ENCODE peak calls at places on chromosomes 3 and 15, in nine cellular contexts. One of them, this sample, is unnamed.
A peak's percentile ranks its signal among the peaks of the same experiment; 100 is the strongest.

GRCh38 chr3:97232635-97233034 is 418.2 kb downstream of the EPHA6 start:
- DNase-seq in retina: no peak
- DNase-seq in neural progenitor cell: no peak
- DNase-seq in colonic mucosa: no peak
- DNase-seq in right cardiac atrium: no peak
- DNase-seq in CD8-positive, alpha-beta T cell: no peak
- DNase-seq in left cardiac atrium: no peak
- DNase-seq in SW 1271: no peak
- DNase-seq in heart right ventricle: no peak
- DNase-seq in this sample: no peak

GRCh38 chr3:123339302-123339701 is 109.6 kb downstream of the ADCY5 start:
- DNase-seq in retina: no peak
- DNase-seq in neural progenitor cell: no peak
- DNase-seq in colonic mucosa: no peak
- DNase-seq in right cardiac atrium: no peak
- DNase-seq in CD8-positive, alpha-beta T cell: no peak
- DNase-seq in left cardiac atrium: no peak
- DNase-seq in SW 1271: no peak
- DNase-seq in heart right ventricle: no peak
- DNase-seq in this sample: no peak

GRCh38 chr15:62739507-62739906 is 303.0 kb upstream of the TPM1 start:
- DNase-seq in retina: no peak
- DNase-seq in neural progenitor cell: no peak
- DNase-seq in colonic mucosa: no peak
- DNase-seq in right cardiac atrium: no peak
- DNase-seq in CD8-positive, alpha-beta T cell: no peak
- DNase-seq in left cardiac atrium: no peak
- DNase-seq in SW 1271: no peak
- DNase-seq in heart right ventricle: no peak
- DNase-seq in this sample: no peak

GRCh38 chr3:28224430-28224829 is 17.0 kb upstream of the CMC1 start:
- DNase-seq in retina: no peak
- DNase-seq in neural progenitor cell: no peak
- DNase-seq in colonic mucosa: no peak
- DNase-seq in right cardiac atrium: no peak
- DNase-seq in CD8-positive, alpha-beta T cell: no peak
- DNase-seq in left cardiac atrium: no peak
- DNase-seq in SW 1271: no peak
- DNase-seq in heart right ventricle: no peak
- DNase-seq in this sample: no peak

GRCh38 chr3:14537590-14538450 is 2.3 kb downstream of the GRIP2 start:
- DNase-seq in retina: no peak
- DNase-seq in neural progenitor cell: no peak
- DNase-seq in colonic mucosa: no peak
- DNase-seq in right cardiac atrium: peak; percentile 38
- DNase-seq in CD8-positive, alpha-beta T cell: no peak
- DNase-seq in left cardiac atrium: peak; percentile 32
- DNase-seq in SW 1271: no peak
- DNase-seq in heart right ventricle: no peak
- DNase-seq in this sample: no peak

GRCh38 chr3:118098818-118099217 is 935.8 kb downstream of the IGSF11 start:
- DNase-seq in retina: no peak
- DNase-seq in neural progenitor cell: no peak
- DNase-seq in colonic mucosa: no peak
- DNase-seq in right cardiac atrium: no peak
- DNase-seq in CD8-positive, alpha-beta T cell: no peak
- DNase-seq in left cardiac atrium: no peak
- DNase-seq in SW 1271: no peak
- DNase-seq in heart right ventricle: peak; percentile 5
- DNase-seq in this sample: no peak

GRCh38 chr3:64345351-64345750 is 120.1 kb upstream of the PRICKLE2 start:
- DNase-seq in retina: no peak
- DNase-seq in neural progenitor cell: no peak
- DNase-seq in colonic mucosa: no peak
- DNase-seq in right cardiac atrium: no peak
- DNase-seq in CD8-positive, alpha-beta T cell: no peak
- DNase-seq in left cardiac atrium: no peak
- DNase-seq in SW 1271: no peak
- DNase-seq in heart right ventricle: no peak
- DNase-seq in this sample: no peak

GRCh38 chr3:49901351-49902339 is 2.0 kb downstream of the MST1R start:
- DNase-seq in retina: no peak
- DNase-seq in neural progenitor cell: no peak
- DNase-seq in colonic mucosa: peak; percentile 29
- DNase-seq in right cardiac atrium: no peak
- DNase-seq in CD8-positive, alpha-beta T cell: no peak
- DNase-seq in left cardiac atrium: no peak
- DNase-seq in SW 1271: no peak
- DNase-seq in heart right ventricle: no peak
- DNase-seq in this sample: no peak

GRCh38 chr15:39801641-39802309 is 19.1 kb upstream of the FSIP1 start:
- DNase-seq in retina: no peak
- DNase-seq in neural progenitor cell: peak; percentile 45
- DNase-seq in colonic mucosa: peak; percentile 32
- DNase-seq in right cardiac atrium: no peak
- DNase-seq in CD8-positive, alpha-beta T cell: no peak
- DNase-seq in left cardiac atrium: no peak
- DNase-seq in SW 1271: no peak
- DNase-seq in heart right ventricle: no peak
- DNase-seq in this sample: peak; percentile 64

GRCh38 chr3:196992461-196993065 is 23.9 kb upstream of the PIGZ start:
- DNase-seq in retina: no peak
- DNase-seq in neural progenitor cell: no peak
- DNase-seq in colonic mucosa: no peak
- DNase-seq in right cardiac atrium: no peak
- DNase-seq in CD8-positive, alpha-beta T cell: no peak
- DNase-seq in left cardiac atrium: no peak
- DNase-seq in SW 1271: no peak
- DNase-seq in heart right ventricle: no peak
- DNase-seq in this sample: no peak

GRCh38 chr15:43516185-43516584 is 1.2 kb upstream of the MAP1A start:
- DNase-seq in retina: no peak
- DNase-seq in neural progenitor cell: no peak
- DNase-seq in colonic mucosa: peak; percentile 47
- DNase-seq in right cardiac atrium: peak; percentile 88
- DNase-seq in CD8-positive, alpha-beta T cell: no peak
- DNase-seq in left cardiac atrium: peak; percentile 75
- DNase-seq in SW 1271: no peak
- DNase-seq in heart right ventricle: peak; percentile 78
- DNase-seq in this sample: no peak

GRCh38 chr3:112770026-112770626 is 76.5 kb downstream of the CD200R1L start:
- DNase-seq in retina: no peak
- DNase-seq in neural progenitor cell: no peak
- DNase-seq in colonic mucosa: no peak
- DNase-seq in right cardiac atrium: peak; percentile 66
- DNase-seq in CD8-positive, alpha-beta T cell: no peak
- DNase-seq in left cardiac atrium: peak; percentile 77
- DNase-seq in SW 1271: no peak
- DNase-seq in heart right ventricle: peak; percentile 21
- DNase-seq in this sample: peak; percentile 74

GRCh38 chr3:136142592-136142991 is 53.5 kb downstream of the MSL2 start:
- DNase-seq in retina: no peak
- DNase-seq in neural progenitor cell: no peak
- DNase-seq in colonic mucosa: no peak
- DNase-seq in right cardiac atrium: no peak
- DNase-seq in CD8-positive, alpha-beta T cell: no peak
- DNase-seq in left cardiac atrium: no peak
- DNase-seq in SW 1271: peak; percentile 78
- DNase-seq in heart right ventricle: no peak
- DNase-seq in this sample: peak; percentile 72

GRCh38 chr3:4776399-4776979 is 202.7 kb upstream of the BHLHE40 start:
- DNase-seq in retina: no peak
- DNase-seq in neural progenitor cell: no peak
- DNase-seq in colonic mucosa: no peak
- DNase-seq in right cardiac atrium: no peak
- DNase-seq in CD8-positive, alpha-beta T cell: no peak
- DNase-seq in left cardiac atrium: no peak
- DNase-seq in SW 1271: no peak
- DNase-seq in heart right ventricle: no peak
- DNase-seq in this sample: no peak

GRCh38 chr15:39794970-39795369 is 12.3 kb upstream of the FSIP1 start:
- DNase-seq in retina: no peak
- DNase-seq in neural progenitor cell: no peak
- DNase-seq in colonic mucosa: no peak
- DNase-seq in right cardiac atrium: no peak
- DNase-seq in CD8-positive, alpha-beta T cell: no peak
- DNase-seq in left cardiac atrium: no peak
- DNase-seq in SW 1271: no peak
- DNase-seq in heart right ventricle: no peak
- DNase-seq in this sample: no peak

GRCh38 chr15:56719021-56719612 is 14.2 kb downstream of the ZNF280D start:
- DNase-seq in retina: no peak
- DNase-seq in neural progenitor cell: no peak
- DNase-seq in colonic mucosa: no peak
- DNase-seq in right cardiac atrium: no peak
- DNase-seq in CD8-positive, alpha-beta T cell: no peak
- DNase-seq in left cardiac atrium: no peak
- DNase-seq in SW 1271: no peak
- DNase-seq in heart right ventricle: no peak
- DNase-seq in this sample: peak; percentile 46

GRCh38 chr3:110859340-110859739 is 212.3 kb upstream of the NECTIN3 start:
- DNase-seq in retina: no peak
- DNase-seq in neural progenitor cell: no peak
- DNase-seq in colonic mucosa: no peak
- DNase-seq in right cardiac atrium: no peak
- DNase-seq in CD8-positive, alpha-beta T cell: no peak
- DNase-seq in left cardiac atrium: no peak
- DNase-seq in SW 1271: no peak
- DNase-seq in heart right ventricle: no peak
- DNase-seq in this sample: no peak

GRCh38 chr3:47578119-47578630 is 490 bp downstream of the CSPG5 start:
- DNase-seq in retina: peak; percentile 56
- DNase-seq in neural progenitor cell: peak; percentile 59
- DNase-seq in colonic mucosa: peak; percentile 39
- DNase-seq in right cardiac atrium: peak; percentile 73
- DNase-seq in CD8-positive, alpha-beta T cell: peak; percentile 41
- DNase-seq in left cardiac atrium: peak; percentile 48
- DNase-seq in SW 1271: no peak
- DNase-seq in heart right ventricle: no peak
- DNase-seq in this sample: peak; percentile 56

GRCh38 chr3:169769287-169770181 is at the start of gene ACTRT3:
- DNase-seq in retina: peak; percentile 92
- DNase-seq in neural progenitor cell: peak; percentile 92
- DNase-seq in colonic mucosa: peak; percentile 70
- DNase-seq in right cardiac atrium: peak; percentile 91
- DNase-seq in CD8-positive, alpha-beta T cell: peak; percentile 60
- DNase-seq in left cardiac atrium: peak; percentile 84
- DNase-seq in SW 1271: peak; percentile 31
- DNase-seq in heart right ventricle: peak; percentile 66
- DNase-seq in this sample: peak; percentile 85

GRCh38 chr3:175222356-175222755 is 363.2 kb downstream of the NAALADL2 start:
- DNase-seq in retina: no peak
- DNase-seq in neural progenitor cell: no peak
- DNase-seq in colonic mucosa: no peak
- DNase-seq in right cardiac atrium: no peak
- DNase-seq in CD8-positive, alpha-beta T cell: no peak
- DNase-seq in left cardiac atrium: no peak
- DNase-seq in SW 1271: no peak
- DNase-seq in heart right ventricle: no peak
- DNase-seq in this sample: no peak

GRCh38 chr3:146747928-146748327 is 142.8 kb upstream of the PLSCR5 start:
- DNase-seq in retina: peak; percentile 1
- DNase-seq in neural progenitor cell: no peak
- DNase-seq in colonic mucosa: no peak
- DNase-seq in right cardiac atrium: no peak
- DNase-seq in CD8-positive, alpha-beta T cell: no peak
- DNase-seq in left cardiac atrium: no peak
- DNase-seq in SW 1271: no peak
- DNase-seq in heart right ventricle: no peak
- DNase-seq in this sample: peak; percentile 21

GRCh38 chr3:183116051-183116614 is 16.8 kb upstream of the MCCC1 start:
- DNase-seq in retina: peak; percentile 93
- DNase-seq in neural progenitor cell: peak; percentile 97
- DNase-seq in colonic mucosa: peak; percentile 74
- DNase-seq in right cardiac atrium: no peak
- DNase-seq in CD8-positive, alpha-beta T cell: peak; percentile 62
- DNase-seq in left cardiac atrium: no peak
- DNase-seq in SW 1271: no peak
- DNase-seq in heart right ventricle: no peak
- DNase-seq in this sample: peak; percentile 98

GRCh38 chr3:64047214-64047613 is 23.9 kb upstream of the PSMD6 start:
- DNase-seq in retina: no peak
- DNase-seq in neural progenitor cell: no peak
- DNase-seq in colonic mucosa: no peak
- DNase-seq in right cardiac atrium: no peak
- DNase-seq in CD8-positive, alpha-beta T cell: no peak
- DNase-seq in left cardiac atrium: no peak
- DNase-seq in SW 1271: no peak
- DNase-seq in heart right ventricle: no peak
- DNase-seq in this sample: peak; percentile 40

GRCh38 chr15:100764778-100765457 is 114.7 kb upstream of the ALDH1A3 start:
- DNase-seq in retina: no peak
- DNase-seq in neural progenitor cell: no peak
- DNase-seq in colonic mucosa: no peak
- DNase-seq in right cardiac atrium: no peak
- DNase-seq in CD8-positive, alpha-beta T cell: no peak
- DNase-seq in left cardiac atrium: no peak
- DNase-seq in SW 1271: no peak
- DNase-seq in heart right ventricle: no peak
- DNase-seq in this sample: no peak

GRCh38 chr15:60729850-60730458 is 251.0 kb upstream of the ICE2 start:
- DNase-seq in retina: no peak
- DNase-seq in neural progenitor cell: no peak
- DNase-seq in colonic mucosa: no peak
- DNase-seq in right cardiac atrium: no peak
- DNase-seq in CD8-positive, alpha-beta T cell: no peak
- DNase-seq in left cardiac atrium: no peak
- DNase-seq in SW 1271: no peak
- DNase-seq in heart right ventricle: no peak
- DNase-seq in this sample: no peak

GRCh38 chr3:125141596-125142417 is 70.7 kb downstream of the SLC12A8 start:
- DNase-seq in retina: peak; percentile 86
- DNase-seq in neural progenitor cell: peak; percentile 80
- DNase-seq in colonic mucosa: peak; percentile 60
- DNase-seq in right cardiac atrium: peak; percentile 92
- DNase-seq in CD8-positive, alpha-beta T cell: peak; percentile 74
- DNase-seq in left cardiac atrium: peak; percentile 87
- DNase-seq in SW 1271: no peak
- DNase-seq in heart right ventricle: peak; percentile 82
- DNase-seq in this sample: peak; percentile 88

GRCh38 chr3:16183601-16184270 is 9.3 kb downstream of the GALNT15 start:
- DNase-seq in retina: no peak
- DNase-seq in neural progenitor cell: peak; percentile 33
- DNase-seq in colonic mucosa: no peak
- DNase-seq in right cardiac atrium: no peak
- DNase-seq in CD8-positive, alpha-beta T cell: no peak
- DNase-seq in left cardiac atrium: peak; percentile 31
- DNase-seq in SW 1271: no peak
- DNase-seq in heart right ventricle: no peak
- DNase-seq in this sample: no peak

GRCh38 chr15:31352283-31352880 is 25.7 kb downstream of the KLF13 start:
- DNase-seq in retina: no peak
- DNase-seq in neural progenitor cell: no peak
- DNase-seq in colonic mucosa: no peak
- DNase-seq in right cardiac atrium: peak; percentile 88
- DNase-seq in CD8-positive, alpha-beta T cell: no peak
- DNase-seq in left cardiac atrium: peak; percentile 52
- DNase-seq in SW 1271: no peak
- DNase-seq in heart right ventricle: peak; percentile 71
- DNase-seq in this sample: no peak

GRCh38 chr15:87121357-87121756 is 1041.7 kb downstream of the AGBL1 start:
- DNase-seq in retina: no peak
- DNase-seq in neural progenitor cell: no peak
- DNase-seq in colonic mucosa: no peak
- DNase-seq in right cardiac atrium: no peak
- DNase-seq in CD8-positive, alpha-beta T cell: no peak
- DNase-seq in left cardiac atrium: no peak
- DNase-seq in SW 1271: no peak
- DNase-seq in heart right ventricle: no peak
- DNase-seq in this sample: no peak

GRCh38 chr3:146421814-146422748 is 47.3 kb downstream of the PLSCR2 start:
- DNase-seq in retina: no peak
- DNase-seq in neural progenitor cell: no peak
- DNase-seq in colonic mucosa: no peak
- DNase-seq in right cardiac atrium: no peak
- DNase-seq in CD8-positive, alpha-beta T cell: no peak
- DNase-seq in left cardiac atrium: no peak
- DNase-seq in SW 1271: no peak
- DNase-seq in heart right ventricle: no peak
- DNase-seq in this sample: no peak

GRCh38 chr3:123546133-123546755 is 38.6 kb downstream of the HACD2 start:
- DNase-seq in retina: no peak
- DNase-seq in neural progenitor cell: no peak
- DNase-seq in colonic mucosa: no peak
- DNase-seq in right cardiac atrium: no peak
- DNase-seq in CD8-positive, alpha-beta T cell: no peak
- DNase-seq in left cardiac atrium: no peak
- DNase-seq in SW 1271: no peak
- DNase-seq in heart right ventricle: no peak
- DNase-seq in this sample: no peak